ENCODE peak calls at places on chromosomes 12 and 14, in six cellular contexts. One of them, this sample, is unnamed.

GRCh38 chr12:123120452-123121166 is 30.3 kb downstream of the PITPNM2 start:
- DNase-seq in choroid plexus epithelial cell: no peak
- DNase-seq in cardiac fibroblast: no peak
- DNase-seq in tibial nerve: no peak
- DNase-seq in AG10803: no peak
- DNase-seq in kidney epithelial cell: no peak
- DNase-seq in this sample: no peak

GRCh38 chr12:30357712-30358111 is 338.0 kb downstream of the IPO8 start:
- DNase-seq in cardiac fibroblast: peak; percentile 10
- DNase-seq in AG10803: no peak
- DNase-seq in kidney epithelial cell: no peak
- DNase-seq in choroid plexus epithelial cell: peak; percentile 9
- DNase-seq in tibial nerve: no peak
- DNase-seq in this sample: no peak

GRCh38 chr12:127431177-127431576 is 835.8 kb upstream of the TMEM132C start:
- DNase-seq in tibial nerve: no peak
- DNase-seq in choroid plexus epithelial cell: no peak
- DNase-seq in cardiac fibroblast: no peak
- DNase-seq in AG10803: no peak
- DNase-seq in kidney epithelial cell: no peak
- DNase-seq in this sample: no peak

GRCh38 chr12:72271741-72272661 is at the start of gene TRHDE:
- DNase-seq in choroid plexus epithelial cell: peak; percentile 58
- DNase-seq in kidney epithelial cell: no peak
- DNase-seq in cardiac fibroblast: peak; percentile 29
- DNase-seq in AG10803: peak; percentile 47
- DNase-seq in tibial nerve: no peak
- DNase-seq in this sample: no peak

GRCh38 chr12:100401660-100402059 is 44.8 kb downstream of the SLC17A8 start:
- DNase-seq in cardiac fibroblast: peak; percentile 51
- DNase-seq in AG10803: peak; percentile 16
- DNase-seq in tibial nerve: no peak
- DNase-seq in choroid plexus epithelial cell: peak; percentile 76
- DNase-seq in kidney epithelial cell: peak; percentile 29
- DNase-seq in this sample: peak; percentile 1

GRCh38 chr14:100590726-100591452 is 3.7 kb upstream of the BEGAIN start:
- DNase-seq in AG10803: no peak
- DNase-seq in choroid plexus epithelial cell: no peak
- DNase-seq in kidney epithelial cell: no peak
- DNase-seq in tibial nerve: no peak
- DNase-seq in cardiac fibroblast: no peak
- DNase-seq in this sample: no peak

GRCh38 chr12:132561784-132562156 is 48.6 kb downstream of the LRCOL1 start:
- DNase-seq in AG10803: no peak
- DNase-seq in choroid plexus epithelial cell: peak; percentile 25
- DNase-seq in cardiac fibroblast: no peak
- DNase-seq in tibial nerve: no peak
- DNase-seq in kidney epithelial cell: no peak
- DNase-seq in this sample: no peak

GRCh38 chr14:23829736-23830474 is 123.7 kb upstream of the DHRS4 start:
- DNase-seq in choroid plexus epithelial cell: peak; percentile 95
- DNase-seq in kidney epithelial cell: peak; percentile 75
- DNase-seq in AG10803: peak; percentile 91
- DNase-seq in cardiac fibroblast: peak; percentile 77
- DNase-seq in tibial nerve: no peak
- DNase-seq in this sample: peak; percentile 60

GRCh38 chr12:81591256-81591655 is 167.9 kb downstream of the PPFIA2 start:
- DNase-seq in kidney epithelial cell: no peak
- DNase-seq in cardiac fibroblast: no peak
- DNase-seq in tibial nerve: no peak
- DNase-seq in AG10803: no peak
- DNase-seq in choroid plexus epithelial cell: no peak
- DNase-seq in this sample: no peak

GRCh38 chr14:77040309-77040994 is 11.9 kb upstream of the IRF2BPL start:
- DNase-seq in kidney epithelial cell: peak; percentile 92
- DNase-seq in choroid plexus epithelial cell: peak; percentile 99
- DNase-seq in AG10803: peak; percentile 96
- DNase-seq in cardiac fibroblast: peak; percentile 100
- DNase-seq in tibial nerve: peak; percentile 99
- DNase-seq in this sample: peak; percentile 90

GRCh38 chr12:26833692-26834168 is 736 bp upstream of the ITPR2 start:
- DNase-seq in kidney epithelial cell: no peak
- DNase-seq in cardiac fibroblast: peak; percentile 63
- DNase-seq in choroid plexus epithelial cell: peak; percentile 80
- DNase-seq in tibial nerve: no peak
- DNase-seq in AG10803: no peak
- DNase-seq in this sample: no peak

GRCh38 chr14:67618617-67619063 is 1.1 kb upstream of the ARG2 start:
- DNase-seq in tibial nerve: no peak
- DNase-seq in AG10803: peak; percentile 86
- DNase-seq in kidney epithelial cell: no peak
- DNase-seq in choroid plexus epithelial cell: peak; percentile 91
- DNase-seq in cardiac fibroblast: peak; percentile 92
- DNase-seq in this sample: peak; percentile 44

GRCh38 chr12:104859144-104859543 is 98.9 kb downstream of the SLC41A2 start:
- DNase-seq in AG10803: peak; percentile 52
- DNase-seq in tibial nerve: no peak
- DNase-seq in cardiac fibroblast: no peak
- DNase-seq in choroid plexus epithelial cell: no peak
- DNase-seq in kidney epithelial cell: no peak
- DNase-seq in this sample: no peak

GRCh38 chr12:25151476-25151875 is 43.5 kb downstream of the DNAI7 start:
- DNase-seq in choroid plexus epithelial cell: peak; percentile 98
- DNase-seq in tibial nerve: no peak
- DNase-seq in cardiac fibroblast: peak; percentile 94
- DNase-seq in AG10803: peak; percentile 92
- DNase-seq in kidney epithelial cell: peak; percentile 84
- DNase-seq in this sample: peak; percentile 98

GRCh38 chr12:96034631-96035282 is 630 bp downstream of the LTA4H start:
- DNase-seq in tibial nerve: no peak
- DNase-seq in AG10803: peak; percentile 35
- DNase-seq in choroid plexus epithelial cell: peak; percentile 44
- DNase-seq in kidney epithelial cell: no peak
- DNase-seq in cardiac fibroblast: peak; percentile 45
- DNase-seq in this sample: no peak

GRCh38 chr12:117907108-117907689 is 61.6 kb downstream of the KSR2 start:
- DNase-seq in kidney epithelial cell: no peak
- DNase-seq in cardiac fibroblast: no peak
- DNase-seq in tibial nerve: no peak
- DNase-seq in choroid plexus epithelial cell: no peak
- DNase-seq in AG10803: no peak
- DNase-seq in this sample: no peak

GRCh38 chr14:75301666-75302325 is 23.2 kb downstream of the FOS start:
- DNase-seq in cardiac fibroblast: peak; percentile 87
- DNase-seq in tibial nerve: no peak
- DNase-seq in choroid plexus epithelial cell: peak; percentile 66
- DNase-seq in kidney epithelial cell: no peak
- DNase-seq in AG10803: peak; percentile 23
- DNase-seq in this sample: no peak

GRCh38 chr12:46124132-46124847 is 133.9 kb upstream of the SCAF11 start:
- DNase-seq in choroid plexus epithelial cell: peak; percentile 34
- DNase-seq in tibial nerve: no peak
- DNase-seq in AG10803: no peak
- DNase-seq in kidney epithelial cell: peak; percentile 14
- DNase-seq in cardiac fibroblast: no peak
- DNase-seq in this sample: no peak

GRCh38 chr12:51593539-51593938 is 2.5 kb downstream of the SCN8A start:
- DNase-seq in kidney epithelial cell: peak; percentile 32
- DNase-seq in AG10803: peak; percentile 70
- DNase-seq in tibial nerve: no peak
- DNase-seq in choroid plexus epithelial cell: peak; percentile 75
- DNase-seq in cardiac fibroblast: peak; percentile 67
- DNase-seq in this sample: no peak

GRCh38 chr14:33848706-33849454 is 102.0 kb downstream of the EGLN3 start:
- DNase-seq in cardiac fibroblast: peak; percentile 61
- DNase-seq in kidney epithelial cell: peak; percentile 37
- DNase-seq in choroid plexus epithelial cell: peak; percentile 67
- DNase-seq in AG10803: peak; percentile 30
- DNase-seq in tibial nerve: no peak
- DNase-seq in this sample: no peak

GRCh38 chr14:100391777-100392176 is 68.6 kb downstream of the SLC25A47 start:
- DNase-seq in kidney epithelial cell: no peak
- DNase-seq in cardiac fibroblast: no peak
- DNase-seq in tibial nerve: no peak
- DNase-seq in AG10803: peak; percentile 78
- DNase-seq in choroid plexus epithelial cell: no peak
- DNase-seq in this sample: peak; percentile 38

GRCh38 chr14:100383727-100384158 is 60.6 kb downstream of the SLC25A47 start:
- DNase-seq in cardiac fibroblast: peak; percentile 67
- DNase-seq in AG10803: peak; percentile 43
- DNase-seq in tibial nerve: no peak
- DNase-seq in choroid plexus epithelial cell: peak; percentile 71
- DNase-seq in kidney epithelial cell: no peak
- DNase-seq in this sample: no peak

GRCh38 chr14:52091913-52092312 is 23.1 kb upstream of the NID2 start:
- DNase-seq in AG10803: peak; percentile 77
- DNase-seq in kidney epithelial cell: no peak
- DNase-seq in choroid plexus epithelial cell: no peak
- DNase-seq in tibial nerve: no peak
- DNase-seq in cardiac fibroblast: peak; percentile 52
- DNase-seq in this sample: no peak

GRCh38 chr14:64942531-64943111 is at the start of gene GPX2:
- DNase-seq in choroid plexus epithelial cell: no peak
- DNase-seq in kidney epithelial cell: no peak
- DNase-seq in cardiac fibroblast: no peak
- DNase-seq in AG10803: no peak
- DNase-seq in tibial nerve: no peak
- DNase-seq in this sample: no peak
- H3K4me3 ChIP-seq in choroid plexus epithelial cell: no peak within 1 kb of the TSS
- H3K4me3 ChIP-seq in kidney epithelial cell: no peak within 1 kb of the TSS
- H3K4me3 ChIP-seq in cardiac fibroblast: no peak within 1 kb of the TSS
- H3K4me3 ChIP-seq in AG10803: no peak within 1 kb of the TSS
- H3K4me3 ChIP-seq in tibial nerve: no peak within 1 kb of the TSS
- H3K4me3 ChIP-seq in this sample: no peak within 1 kb of the TSS

GRCh38 chr12:40224439-40225291 is at the start of gene LRRK2:
- DNase-seq in cardiac fibroblast: peak; percentile 64
- DNase-seq in kidney epithelial cell: no peak
- DNase-seq in AG10803: peak; percentile 79
- DNase-seq in tibial nerve: peak; percentile 69
- DNase-seq in choroid plexus epithelial cell: peak; percentile 60
- DNase-seq in this sample: no peak
- TF ChIP-seq CTCF in cardiac fibroblast: no peak
- TF ChIP-seq CTCF in kidney epithelial cell: no peak
- TF ChIP-seq CTCF in AG10803: no peak
- TF ChIP-seq CTCF in tibial nerve: no peak
- TF ChIP-seq CTCF in choroid plexus epithelial cell: no peak
- TF ChIP-seq CTCF in this sample: no peak

DNA sequence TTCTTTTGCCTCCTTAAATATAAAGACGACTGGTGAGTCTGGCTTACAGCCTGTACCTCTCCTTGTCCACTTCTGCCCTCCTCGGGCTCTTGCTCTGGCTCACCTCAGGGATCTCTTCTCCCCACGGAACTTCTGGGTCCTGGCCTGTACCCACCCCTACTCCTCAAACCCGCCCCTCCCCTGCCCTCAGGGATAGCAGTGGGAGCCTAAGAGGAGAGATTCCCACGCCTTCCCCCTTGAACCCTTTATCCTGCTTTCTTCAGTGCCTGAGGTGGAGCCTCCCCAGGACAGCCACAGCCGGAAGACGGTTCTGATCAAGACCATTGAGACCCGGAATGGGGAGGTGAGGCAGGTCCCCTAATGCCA is 2.7 kb downstream of the PRPH start:
- DNase-seq in kidney epithelial cell: no peak
- DNase-seq in tibial nerve: no peak
- DNase-seq in AG10803: no peak
- DNase-seq in choroid plexus epithelial cell: no peak
- DNase-seq in cardiac fibroblast: no peak
- DNase-seq in this sample: no peak
- H3K4me3 ChIP-seq in kidney epithelial cell: no peak overlapping the region
- H3K4me3 ChIP-seq in tibial nerve: no peak overlapping the region
- H3K4me3 ChIP-seq in AG10803: no peak overlapping the region
- H3K4me3 ChIP-seq in choroid plexus epithelial cell: no peak overlapping the region
- H3K4me3 ChIP-seq in cardiac fibroblast: no peak overlapping the region
- H3K4me3 ChIP-seq in this sample: no peak overlapping the region

GRCh38 chr14:54025661-54026060 is 69.0 kb upstream of the BMP4 start:
- DNase-seq in choroid plexus epithelial cell: peak; percentile 50
- DNase-seq in AG10803: no peak
- DNase-seq in tibial nerve: no peak
- DNase-seq in cardiac fibroblast: peak; percentile 58
- DNase-seq in kidney epithelial cell: no peak
- DNase-seq in this sample: no peak
- TF ChIP-seq CTCF in choroid plexus epithelial cell: peak; percentile 54
- TF ChIP-seq CTCF in AG10803: peak; percentile 37
- TF ChIP-seq CTCF in tibial nerve: no peak
- TF ChIP-seq CTCF in cardiac fibroblast: peak; percentile 60
- TF ChIP-seq CTCF in kidney epithelial cell: peak; percentile 26
- TF ChIP-seq CTCF in this sample: peak; percentile 31

DNA sequence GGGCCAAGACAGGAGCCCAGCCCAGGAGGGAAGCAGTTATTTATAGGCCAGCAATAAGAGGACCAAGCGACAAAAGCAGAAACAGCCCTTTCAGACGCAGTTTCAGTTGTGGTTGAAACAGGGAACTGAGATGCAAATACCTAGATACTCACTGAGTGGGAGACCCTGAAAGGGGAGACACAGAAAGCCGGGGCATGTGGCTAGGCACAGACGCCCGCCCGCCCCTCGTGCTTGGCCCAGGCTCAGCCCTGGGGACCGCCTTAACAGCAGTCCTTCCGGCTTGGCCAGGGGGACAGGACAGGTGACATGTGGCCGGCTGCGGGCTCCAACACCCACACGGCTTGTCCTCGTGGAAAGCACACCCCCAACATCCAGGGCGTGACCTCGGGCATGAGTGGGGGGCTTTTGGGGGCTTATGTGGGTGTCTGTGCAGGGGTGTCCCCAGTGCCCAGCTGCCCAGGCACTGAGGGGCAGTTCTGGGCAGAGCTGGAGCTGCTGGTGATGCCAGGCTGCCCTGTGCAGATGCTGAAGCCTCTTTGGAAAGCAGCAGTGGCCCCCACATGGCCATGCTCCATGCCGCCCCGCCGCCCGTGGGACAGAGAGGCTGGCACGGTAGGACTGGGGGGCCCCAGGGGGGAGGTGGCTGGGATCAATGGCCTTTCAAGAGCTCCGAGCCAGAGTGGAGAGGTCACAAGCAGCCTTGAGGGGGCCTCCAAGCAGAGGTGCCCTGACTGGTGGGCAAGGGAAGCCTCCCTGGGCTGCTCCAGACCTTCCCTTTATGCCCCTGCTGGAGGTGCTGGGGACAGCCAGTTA is 2.1 kb downstream of the PLD4 start:
- DNase-seq in kidney epithelial cell: no peak
- DNase-seq in AG10803: no peak
- DNase-seq in tibial nerve: no peak
- DNase-seq in cardiac fibroblast: no peak
- DNase-seq in choroid plexus epithelial cell: no peak
- DNase-seq in this sample: no peak
- H3K4me3 ChIP-seq in kidney epithelial cell: no peak overlapping the region
- H3K4me3 ChIP-seq in AG10803: no peak overlapping the region
- H3K4me3 ChIP-seq in tibial nerve: no peak overlapping the region
- H3K4me3 ChIP-seq in cardiac fibroblast: no peak overlapping the region
- H3K4me3 ChIP-seq in choroid plexus epithelial cell: no peak overlapping the region
- H3K4me3 ChIP-seq in this sample: no peak overlapping the region

This sample was measured in AG04449.